ENCODE peak calls at places on chromosomes 4 and X, in ten cellular contexts. One of them, this sample, is unnamed.

GRCh38 chrX:68936608-68937007 is 107.8 kb downstream of the EFNB1 start:
- DNase-seq in K562: no peak
- DNase-seq in suprapubic skin: no peak
- DNase-seq in SK-N-SH: no peak
- DNase-seq in transverse colon: peak; percentile 6
- DNase-seq in upper lobe of left lung: no peak
- DNase-seq in HepG2: no peak
- DNase-seq in breast epithelium: no peak
- DNase-seq in esophagus muscularis mucosa: no peak
- DNase-seq in endothelial cell of umbilical vein: no peak
- DNase-seq in this sample: no peak

GRCh38 chr4:4384837-4385236 is 2.1 kb upstream of the NSG1 start:
- DNase-seq in K562: peak; percentile 35
- DNase-seq in suprapubic skin: no peak
- DNase-seq in SK-N-SH: peak; percentile 66
- DNase-seq in transverse colon: no peak
- DNase-seq in upper lobe of left lung: no peak
- DNase-seq in HepG2: peak; percentile 12
- DNase-seq in breast epithelium: no peak
- DNase-seq in esophagus muscularis mucosa: no peak
- DNase-seq in endothelial cell of umbilical vein: no peak
- DNase-seq in this sample: no peak

GRCh38 chrX:24253030-24253429 is 60.8 kb downstream of the SUPT20HL2 start:
- DNase-seq in K562: no peak
- DNase-seq in suprapubic skin: no peak
- DNase-seq in SK-N-SH: no peak
- DNase-seq in transverse colon: no peak
- DNase-seq in upper lobe of left lung: no peak
- DNase-seq in HepG2: peak; percentile 72
- DNase-seq in breast epithelium: no peak
- DNase-seq in esophagus muscularis mucosa: no peak
- DNase-seq in endothelial cell of umbilical vein: no peak
- DNase-seq in this sample: no peak

GRCh38 chr4:3022112-3022511 is 52.2 kb downstream of the HTT-AS start:
- DNase-seq in K562: no peak
- DNase-seq in suprapubic skin: no peak
- DNase-seq in SK-N-SH: no peak
- DNase-seq in transverse colon: no peak
- DNase-seq in upper lobe of left lung: no peak
- DNase-seq in HepG2: no peak
- DNase-seq in breast epithelium: no peak
- DNase-seq in esophagus muscularis mucosa: no peak
- DNase-seq in endothelial cell of umbilical vein: no peak
- DNase-seq in this sample: no peak

GRCh38 chr4:44493924-44494323 is 45.3 kb upstream of the KCTD8 start:
- DNase-seq in K562: peak; percentile 9
- DNase-seq in suprapubic skin: no peak
- DNase-seq in SK-N-SH: peak; percentile 8
- DNase-seq in transverse colon: no peak
- DNase-seq in upper lobe of left lung: no peak
- DNase-seq in HepG2: peak; percentile 20
- DNase-seq in breast epithelium: no peak
- DNase-seq in esophagus muscularis mucosa: no peak
- DNase-seq in endothelial cell of umbilical vein: peak; percentile 9
- DNase-seq in this sample: no peak

GRCh38 chr4:150960079-150960478 is 55.0 kb downstream of the LRBA start:
- DNase-seq in K562: peak; percentile 48
- DNase-seq in suprapubic skin: no peak
- DNase-seq in SK-N-SH: peak; percentile 41
- DNase-seq in transverse colon: no peak
- DNase-seq in upper lobe of left lung: no peak
- DNase-seq in HepG2: peak; percentile 35
- DNase-seq in breast epithelium: no peak
- DNase-seq in esophagus muscularis mucosa: no peak
- DNase-seq in endothelial cell of umbilical vein: peak; percentile 40
- DNase-seq in this sample: no peak

GRCh38 chrX:140432328-140433025 is 72.4 kb downstream of the SOX3 start:
- DNase-seq in K562: no peak
- DNase-seq in suprapubic skin: no peak
- DNase-seq in SK-N-SH: no peak
- DNase-seq in transverse colon: no peak
- DNase-seq in upper lobe of left lung: no peak
- DNase-seq in HepG2: no peak
- DNase-seq in breast epithelium: no peak
- DNase-seq in esophagus muscularis mucosa: no peak
- DNase-seq in endothelial cell of umbilical vein: no peak
- DNase-seq in this sample: no peak

GRCh38 chr4:43047044-43047443 is 154.5 kb downstream of the GRXCR1 start:
- DNase-seq in K562: no peak
- DNase-seq in suprapubic skin: no peak
- DNase-seq in SK-N-SH: no peak
- DNase-seq in transverse colon: no peak
- DNase-seq in upper lobe of left lung: no peak
- DNase-seq in HepG2: no peak
- DNase-seq in breast epithelium: no peak
- DNase-seq in esophagus muscularis mucosa: no peak
- DNase-seq in endothelial cell of umbilical vein: no peak
- DNase-seq in this sample: no peak

GRCh38 chrX:118495958-118496762 is 545 bp downstream of the DOCK11 start:
- DNase-seq in K562: peak; percentile 31
- DNase-seq in suprapubic skin: no peak
- DNase-seq in SK-N-SH: peak; percentile 59
- DNase-seq in transverse colon: peak; percentile 62
- DNase-seq in upper lobe of left lung: peak; percentile 87
- DNase-seq in HepG2: no peak
- DNase-seq in breast epithelium: peak; percentile 48
- DNase-seq in esophagus muscularis mucosa: peak; percentile 92
- DNase-seq in endothelial cell of umbilical vein: peak; percentile 1
- DNase-seq in this sample: peak; percentile 52

GRCh38 chr4:80125252-80126177 is 52.5 kb upstream of the ANTXR2 start:
- DNase-seq in K562: peak; percentile 28
- DNase-seq in suprapubic skin: no peak
- DNase-seq in SK-N-SH: no peak
- DNase-seq in transverse colon: peak; percentile 8
- DNase-seq in upper lobe of left lung: no peak
- DNase-seq in HepG2: no peak
- DNase-seq in breast epithelium: no peak
- DNase-seq in esophagus muscularis mucosa: no peak
- DNase-seq in endothelial cell of umbilical vein: peak; percentile 65
- DNase-seq in this sample: no peak

DNA sequence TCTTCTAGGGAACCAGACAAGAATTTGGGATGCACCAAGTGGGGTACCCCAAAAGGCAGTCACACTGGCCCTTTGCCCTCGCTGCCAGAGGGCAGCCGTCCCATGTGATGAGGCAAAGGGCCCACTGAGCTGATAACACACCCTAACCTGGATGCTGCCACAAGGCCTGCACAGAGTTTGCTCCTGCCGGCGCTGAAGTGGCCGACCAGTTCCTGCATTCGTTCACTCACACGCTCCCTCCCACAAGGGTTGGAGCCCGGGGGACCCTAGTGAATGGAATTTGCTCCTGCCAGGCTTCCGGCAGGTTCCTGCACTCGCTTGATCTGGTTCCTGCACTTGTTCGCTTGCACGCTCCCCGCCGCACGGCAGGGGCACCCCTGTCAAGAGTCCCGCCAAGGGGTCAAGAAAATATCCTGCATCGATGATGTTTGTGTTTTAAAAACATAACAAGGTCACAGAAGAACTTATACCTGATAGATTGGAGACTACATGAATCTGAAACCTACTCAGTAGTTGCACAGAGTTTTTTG is 296.4 kb upstream of the VCX start:
- DNase-seq in K562: no peak
- DNase-seq in suprapubic skin: no peak
- DNase-seq in SK-N-SH: no peak
- DNase-seq in transverse colon: no peak
- DNase-seq in upper lobe of left lung: peak; percentile 28
- DNase-seq in HepG2: no peak
- DNase-seq in breast epithelium: no peak
- DNase-seq in esophagus muscularis mucosa: no peak
- DNase-seq in endothelial cell of umbilical vein: no peak
- DNase-seq in this sample: no peak
- TF ChIP-seq CTCF in K562: no peak
- TF ChIP-seq CTCF in suprapubic skin: no peak
- TF ChIP-seq CTCF in SK-N-SH: no peak
- TF ChIP-seq CTCF in transverse colon: no peak
- TF ChIP-seq CTCF in upper lobe of left lung: no peak
- TF ChIP-seq CTCF in HepG2: no peak
- TF ChIP-seq CTCF in breast epithelium: no peak
- TF ChIP-seq CTCF in esophagus muscularis mucosa: no peak
- TF ChIP-seq CTCF in endothelial cell of umbilical vein: no peak
- TF ChIP-seq CTCF in this sample: no peak

DNA sequence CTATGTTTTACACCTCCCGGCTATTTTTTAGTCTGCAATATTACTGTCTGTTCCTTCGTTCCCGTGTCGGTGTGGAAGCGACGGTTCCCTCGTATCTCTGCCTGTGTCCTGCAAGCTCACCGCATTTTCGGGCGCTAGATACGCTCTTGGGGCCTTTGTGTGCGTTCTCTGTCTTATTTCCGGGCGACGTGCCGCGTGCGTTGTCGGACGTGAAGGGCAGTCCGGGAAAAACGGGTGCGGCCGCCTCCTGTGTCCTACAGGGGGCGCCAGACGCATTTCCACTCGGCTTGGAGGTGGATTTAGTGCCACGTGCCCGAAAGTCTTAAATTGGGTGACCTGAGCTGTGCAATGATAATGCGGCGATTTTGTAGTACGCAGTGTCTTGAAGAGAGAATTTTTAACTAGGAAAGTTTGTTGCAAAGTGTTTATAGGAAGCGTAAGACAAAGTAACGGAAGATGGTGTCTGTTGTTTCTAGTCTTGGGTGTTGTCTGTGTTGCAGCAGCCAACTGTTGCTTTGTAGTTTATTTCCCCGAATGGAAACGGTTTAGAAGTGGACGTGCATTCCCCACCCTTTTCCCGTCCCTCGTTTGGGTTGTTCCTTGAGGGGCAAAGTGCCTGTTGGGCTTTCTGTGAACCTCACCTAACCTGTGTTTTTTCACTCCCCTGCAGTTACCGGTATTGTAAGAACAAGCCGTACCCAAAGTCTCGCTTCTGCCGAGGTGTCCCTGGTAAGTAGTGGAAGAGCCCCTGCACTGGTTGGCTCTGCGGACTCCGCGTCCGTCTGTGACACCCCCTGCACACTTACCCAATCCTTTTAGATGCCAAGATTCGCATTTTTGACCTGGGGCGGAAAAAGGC is 720 bp downstream of the RPL10 start:
- DNase-seq in K562: peak; percentile 36
- DNase-seq in suprapubic skin: peak; percentile 93
- DNase-seq in SK-N-SH: peak; percentile 62
- DNase-seq in transverse colon: peak; percentile 91
- DNase-seq in upper lobe of left lung: peak; percentile 89
- DNase-seq in HepG2: peak; percentile 70
- DNase-seq in breast epithelium: peak; percentile 86
- DNase-seq in esophagus muscularis mucosa: peak; percentile 95
- DNase-seq in endothelial cell of umbilical vein: peak; percentile 81
- DNase-seq in this sample: peak; percentile 70
- H3K27ac ChIP-seq in K562: peak overlapping the region; percentile 97
- H3K27ac ChIP-seq in suprapubic skin: peak overlapping the region; percentile 98
- H3K27ac ChIP-seq in SK-N-SH: peak overlapping the region; percentile 95
- H3K27ac ChIP-seq in transverse colon: peak overlapping the region; percentile 97
- H3K27ac ChIP-seq in upper lobe of left lung: peak overlapping the region; percentile 95
- H3K27ac ChIP-seq in HepG2: peak overlapping the region; percentile 98
- H3K27ac ChIP-seq in breast epithelium: peak overlapping the region; percentile 97
- H3K27ac ChIP-seq in esophagus muscularis mucosa: peak overlapping the region; percentile 93
- H3K27ac ChIP-seq in endothelial cell of umbilical vein: peak overlapping the region; percentile 74
- H3K27ac ChIP-seq in this sample: peak overlapping the region; percentile 95

DNA sequence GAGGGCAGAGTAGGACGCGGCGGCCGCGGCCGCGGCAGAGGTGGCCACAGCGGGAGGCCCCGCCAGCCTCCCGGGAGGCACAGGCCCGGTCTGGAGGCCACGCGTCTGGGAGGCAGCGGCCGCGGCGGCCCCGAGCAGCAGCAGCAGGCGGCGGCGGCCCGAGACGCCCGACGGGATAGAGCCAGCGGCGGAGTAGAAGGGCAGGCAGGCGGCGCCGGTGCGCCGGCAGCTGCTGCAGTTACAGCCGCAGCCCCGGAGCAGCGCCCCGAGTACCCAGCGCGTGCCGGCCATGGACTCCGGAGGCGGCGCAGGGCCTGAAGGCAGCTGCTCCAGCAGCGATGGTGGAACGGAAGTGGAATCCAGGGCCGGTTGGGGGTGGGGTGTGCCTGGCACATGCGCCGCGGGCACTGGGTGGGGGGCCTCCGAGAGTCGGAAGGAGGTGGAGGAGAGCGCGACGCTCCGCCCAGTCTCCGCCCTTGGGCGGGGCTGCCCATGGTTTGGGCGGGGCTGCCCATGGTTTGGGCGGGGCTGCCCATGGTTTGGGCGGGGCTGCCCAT is at the start of gene GRSF1:
- DNase-seq in K562: peak; percentile 92
- DNase-seq in suprapubic skin: peak; percentile 96
- DNase-seq in SK-N-SH: peak; percentile 97
- DNase-seq in transverse colon: peak; percentile 96
- DNase-seq in upper lobe of left lung: peak; percentile 97
- DNase-seq in HepG2: peak; percentile 79
- DNase-seq in breast epithelium: peak; percentile 91
- DNase-seq in esophagus muscularis mucosa: peak; percentile 97
- DNase-seq in endothelial cell of umbilical vein: peak; percentile 91
- DNase-seq in this sample: peak; percentile 76
- TF ChIP-seq POLR2AphosphoS5 in K562: peak; percentile 78
- TF ChIP-seq POLR2AphosphoS5 in suprapubic skin: peak; percentile 36
- TF ChIP-seq POLR2AphosphoS5 in SK-N-SH: peak; percentile 93
- TF ChIP-seq POLR2AphosphoS5 in transverse colon: peak; percentile 84
- TF ChIP-seq POLR2AphosphoS5 in upper lobe of left lung: peak; percentile 75
- TF ChIP-seq POLR2AphosphoS5 in HepG2: peak; percentile 89
- TF ChIP-seq POLR2AphosphoS5 in breast epithelium: peak; percentile 34
- TF ChIP-seq POLR2AphosphoS5 in esophagus muscularis mucosa: peak; percentile 84
- TF ChIP-seq POLR2AphosphoS5 in endothelial cell of umbilical vein: peak; percentile 76
- TF ChIP-seq POLR2AphosphoS5 in this sample: peak; percentile 87

GRCh38 chrX:129115935-129116334 is 407.4 kb downstream of the SMARCA1 start:
- DNase-seq in K562: no peak
- DNase-seq in suprapubic skin: no peak
- DNase-seq in SK-N-SH: no peak
- DNase-seq in transverse colon: no peak
- DNase-seq in upper lobe of left lung: no peak
- DNase-seq in HepG2: peak; percentile 35
- DNase-seq in breast epithelium: no peak
- DNase-seq in esophagus muscularis mucosa: no peak
- DNase-seq in endothelial cell of umbilical vein: no peak
- DNase-seq in this sample: no peak

GRCh38 chrX:129116651-129117050 is 406.6 kb downstream of the SMARCA1 start:
- DNase-seq in K562: no peak
- DNase-seq in suprapubic skin: no peak
- DNase-seq in SK-N-SH: no peak
- DNase-seq in transverse colon: no peak
- DNase-seq in upper lobe of left lung: no peak
- DNase-seq in HepG2: peak; percentile 65
- DNase-seq in breast epithelium: no peak
- DNase-seq in esophagus muscularis mucosa: no peak
- DNase-seq in endothelial cell of umbilical vein: no peak
- DNase-seq in this sample: no peak

DNA sequence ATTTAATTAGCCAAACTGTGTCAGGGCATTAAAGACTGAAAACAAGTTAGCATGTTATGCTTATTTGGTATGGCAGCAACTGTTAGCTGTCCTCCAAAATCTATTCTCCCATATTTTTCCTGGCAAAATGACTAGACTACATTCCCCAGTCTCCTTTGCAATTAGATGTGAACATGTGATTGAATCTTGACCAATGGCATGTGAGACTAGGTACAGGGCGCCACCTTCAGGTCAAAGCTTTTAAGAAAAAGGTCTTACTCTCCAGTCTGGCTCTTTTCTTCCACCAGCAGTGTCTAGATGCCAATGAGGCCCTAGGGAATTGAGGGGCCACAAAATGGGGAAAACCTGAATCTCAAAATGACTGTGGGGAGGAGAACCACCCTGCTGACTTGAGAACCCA is 408.2 kb downstream of the SMARCA1 start:
- DNase-seq in K562: peak; percentile 56
- DNase-seq in suprapubic skin: no peak
- DNase-seq in SK-N-SH: peak; percentile 47
- DNase-seq in transverse colon: peak; percentile 14
- DNase-seq in upper lobe of left lung: no peak
- DNase-seq in HepG2: peak; percentile 45
- DNase-seq in breast epithelium: no peak
- DNase-seq in esophagus muscularis mucosa: no peak
- DNase-seq in endothelial cell of umbilical vein: peak; percentile 13
- DNase-seq in this sample: peak; percentile 14
- TF ChIP-seq CTCF in K562: peak; percentile 30
- TF ChIP-seq CTCF in suprapubic skin: no peak
- TF ChIP-seq CTCF in SK-N-SH: peak; percentile 61
- TF ChIP-seq CTCF in transverse colon: no peak
- TF ChIP-seq CTCF in upper lobe of left lung: no peak
- TF ChIP-seq CTCF in HepG2: peak; percentile 60
- TF ChIP-seq CTCF in breast epithelium: no peak
- TF ChIP-seq CTCF in esophagus muscularis mucosa: no peak
- TF ChIP-seq CTCF in endothelial cell of umbilical vein: peak; percentile 15
- TF ChIP-seq CTCF in this sample: no peak